ENCODE peak calls at places on chromosomes 11 and 22, in nine cellular contexts. Z is endothelial cell, Q is omental fat pad, Y is HCEC 1CT, X is HepG2, C is B cell, D is non-pigmented ciliary epithelial cell, O is activated T-cell treated with anti-CD3 and anti-CD28 coated beads for 4 hours, M is Ammon's horn. H is an unnamed sample.
A peak's percentile ranks its signal among the peaks of the same experiment; 100 is the strongest.

GRCh38 chr11:117189941-117190544 is 9.1 kb upstream of the TAGLN start:
- DNase-seq in Y (no peak), X (no peak), Q (peak; percentile 9), C (no peak), M (no peak), O (no peak), D (no peak), Z (no peak), H (no peak)

GRCh38 chr22:37304595-37305343 is 22.5 kb downstream of the CYTH4 start:
- DNase-seq in C (no peak), Y (peak; percentile 18), D (peak; percentile 31), M (no peak), X (peak; percentile 22), Q (no peak), Z (no peak), O (no peak), H (no peak)

GRCh38 chr22:40478456-40479125 is 108.2 kb downstream of the SGSM3 start:
- DNase-seq in Z (no peak), O (no peak), Q (no peak), X (peak; percentile 58), M (no peak), C (no peak), D (no peak), Y (no peak), H (no peak)

GRCh38 chr11:78420796-78421209 is 3.2 kb upstream of the GAB2 start:
- DNase-seq in Q (peak; percentile 79), Y (peak; percentile 50), M (peak; percentile 56), D (peak; percentile 55), Z (no peak), O (peak; percentile 41), X (no peak), C (peak; percentile 77), H (no peak)

GRCh38 chr11:104705475-104706195 is 192.6 kb downstream of the CASP12 start:
- DNase-seq in M (peak; percentile 44), C (peak; percentile 67), X (no peak), Q (no peak), D (no peak), Z (no peak), Y (peak; percentile 44), O (peak; percentile 58), H (no peak)

GRCh38 chr11:64138413-64138812 is 27.5 kb downstream of the MACROD1 start:
- DNase-seq in C (no peak), O (no peak), X (no peak), Q (no peak), Z (no peak), M (no peak), Y (no peak), D (no peak), H (no peak)

GRCh38 chr22:46929689-46930225 is 167.3 kb downstream of the TBC1D22A start:
- DNase-seq in Q (no peak), X (no peak), D (no peak), C (no peak), Z (no peak), Y (no peak), M (no peak), O (no peak), H (no peak)

GRCh38 chr22:29625090-29625825 is 21.8 kb downstream of the NF2 start:
- DNase-seq in Q (no peak), X (peak; percentile 62), Y (peak; percentile 86), C (peak; percentile 62), D (peak; percentile 60), M (peak; percentile 68), O (peak; percentile 14), Z (peak; percentile 31), H (peak; percentile 84)

GRCh38 chr22:42086051-42086450 is 4.5 kb downstream of the NDUFA6 start:
- DNase-seq in M (no peak), Z (no peak), C (no peak), Q (no peak), Y (no peak), X (no peak), O (no peak), D (no peak), H (no peak)

GRCh38 chr11:844693-845644 is 2.3 kb downstream of the TSPAN4 start:
- DNase-seq in Z (peak; percentile 72), D (no peak), Q (peak; percentile 79), Y (peak; percentile 69), M (peak; percentile 57), O (no peak), C (peak; percentile 47), X (peak; percentile 88), H (no peak)

GRCh38 chr22:31329453-31330215 is 16.5 kb downstream of the PATZ1 start:
- DNase-seq in Q (no peak), Y (no peak), M (no peak), D (no peak), C (no peak), O (no peak), Z (no peak), X (no peak), H (no peak)

GRCh38 chr22:20632082-20632481 is 124.7 kb downstream of the MED15 start:
- DNase-seq in Y (no peak), O (no peak), M (no peak), Q (no peak), C (no peak), Z (no peak), D (no peak), X (no peak), H (no peak)

GRCh38 chr11:2767071-2767470 is 67.3 kb upstream of the KCNQ1OT1 start:
- DNase-seq in Q (no peak), X (peak; percentile 29), C (no peak), M (no peak), Y (no peak), Z (no peak), O (no peak), D (no peak), H (no peak)

H was measured in HT-29.